ENCODE peak calls at places on chromosomes 11 and 22, in seven cellular contexts. U is fibroblast of mammary gland, J is ovary, T is astrocyte of the spinal cord, I is heart left ventricle, O is cardiac muscle cell, K is right lobe of liver. E is an unnamed sample.
A peak's percentile ranks its signal among the peaks of the same experiment; 100 is the strongest.

GRCh38 chr11:95599959-95600586 is 189.5 kb downstream of the FAM76B start:
- DNase-seq in U (no peak), J (no peak), T (no peak), I (no peak), O (no peak), K (no peak), E (no peak)

GRCh38 chr11:413120-414081 is 1.4 kb downstream of the SIGIRR start:
- DNase-seq in U (no peak), J (no peak), T (no peak), I (no peak), O (no peak), K (peak; percentile 37), E (no peak)

GRCh38 chr11:118819687-118820086 is 28.7 kb upstream of the DDX6 start:
- DNase-seq in U (no peak), J (no peak), T (no peak), I (no peak), O (no peak), K (no peak), E (no peak)

GRCh38 chr22:17954860-17955587 is 69.3 kb downstream of the MICAL3 start:
- DNase-seq in U (no peak), J (no peak), T (no peak), I (no peak), O (no peak), K (no peak), E (no peak)

GRCh38 chr11:33643167-33643817 is 57.3 kb downstream of the C11orf91 start:
- DNase-seq in U (no peak), J (no peak), T (no peak), I (no peak), O (no peak), K (no peak), E (no peak)

GRCh38 chr22:49838771-49839717 is 11.4 kb upstream of the BRD1 start:
- DNase-seq in U (no peak), J (no peak), T (peak; percentile 19), I (no peak), O (no peak), K (no peak), E (no peak)

GRCh38 chr22:20569059-20570058 is 61.9 kb downstream of the MED15 start:
- DNase-seq in U (peak; percentile 98), J (no peak), T (peak; percentile 95), I (no peak), O (peak; percentile 96), K (peak; percentile 55), E (peak; percentile 84)

GRCh38 chr11:76071090-76071489 is 135.2 kb downstream of the WNT11 start:
- DNase-seq in U (no peak), J (no peak), T (no peak), I (no peak), O (no peak), K (no peak), E (no peak)

GRCh38 chr11:130214861-130215530 is 55.4 kb downstream of the ST14 start:
- DNase-seq in U (no peak), J (no peak), T (no peak), I (peak; percentile 6), O (no peak), K (no peak), E (no peak)

GRCh38 chr11:72494109-72494429 is 59.7 kb upstream of the CLPB start:
- DNase-seq in U (no peak), J (no peak), T (no peak), I (no peak), O (no peak), K (no peak), E (no peak)

GRCh38 chr22:17773606-17774205 is 563 bp downstream of the BID start:
- DNase-seq in U (peak; percentile 20), J (no peak), T (peak; percentile 30), I (peak; percentile 45), O (peak; percentile 29), K (peak; percentile 80), E (peak; percentile 41)

GRCh38 chr11:86069408-86070086 is 663 bp upstream of the PICALM start:
- DNase-seq in U (peak; percentile 91), J (no peak), T (peak; percentile 95), I (peak; percentile 71), O (peak; percentile 94), K (no peak), E (peak; percentile 46)

GRCh38 chr11:69491071-69492031 is 9.9 kb downstream of the LINC01488 start:
- DNase-seq in U (no peak), J (no peak), T (no peak), I (no peak), O (no peak), K (peak; percentile 27), E (no peak)

GRCh38 chr11:69496631-69497220 is 15.3 kb downstream of the LINC01488 start:
- DNase-seq in U (no peak), J (no peak), T (no peak), I (no peak), O (no peak), K (peak; percentile 20), E (no peak)

GRCh38 chr22:39567135-39567946 is 3.2 kb upstream of the CACNA1I start:
- DNase-seq in U (no peak), J (no peak), T (no peak), I (no peak), O (no peak), K (no peak), E (no peak)

GRCh38 chr11:114399903-114400221 is 449 bp downstream of the C11orf71 start:
- DNase-seq in U (no peak), J (no peak), T (no peak), I (no peak), O (peak; percentile 74), K (no peak), E (no peak)

GRCh38 chr11:864118-864827 is 21.6 kb downstream of the TSPAN4 start:
- DNase-seq in U (no peak), J (no peak), T (no peak), I (no peak), O (no peak), K (no peak), E (no peak)

GRCh38 chr11:111819161-111820058 is 52.0 kb downstream of the ALG9 start:
- DNase-seq in U (peak; percentile 97), J (no peak), T (peak; percentile 72), I (peak; percentile 40), O (peak; percentile 16), K (no peak), E (peak; percentile 45)

DNA sequence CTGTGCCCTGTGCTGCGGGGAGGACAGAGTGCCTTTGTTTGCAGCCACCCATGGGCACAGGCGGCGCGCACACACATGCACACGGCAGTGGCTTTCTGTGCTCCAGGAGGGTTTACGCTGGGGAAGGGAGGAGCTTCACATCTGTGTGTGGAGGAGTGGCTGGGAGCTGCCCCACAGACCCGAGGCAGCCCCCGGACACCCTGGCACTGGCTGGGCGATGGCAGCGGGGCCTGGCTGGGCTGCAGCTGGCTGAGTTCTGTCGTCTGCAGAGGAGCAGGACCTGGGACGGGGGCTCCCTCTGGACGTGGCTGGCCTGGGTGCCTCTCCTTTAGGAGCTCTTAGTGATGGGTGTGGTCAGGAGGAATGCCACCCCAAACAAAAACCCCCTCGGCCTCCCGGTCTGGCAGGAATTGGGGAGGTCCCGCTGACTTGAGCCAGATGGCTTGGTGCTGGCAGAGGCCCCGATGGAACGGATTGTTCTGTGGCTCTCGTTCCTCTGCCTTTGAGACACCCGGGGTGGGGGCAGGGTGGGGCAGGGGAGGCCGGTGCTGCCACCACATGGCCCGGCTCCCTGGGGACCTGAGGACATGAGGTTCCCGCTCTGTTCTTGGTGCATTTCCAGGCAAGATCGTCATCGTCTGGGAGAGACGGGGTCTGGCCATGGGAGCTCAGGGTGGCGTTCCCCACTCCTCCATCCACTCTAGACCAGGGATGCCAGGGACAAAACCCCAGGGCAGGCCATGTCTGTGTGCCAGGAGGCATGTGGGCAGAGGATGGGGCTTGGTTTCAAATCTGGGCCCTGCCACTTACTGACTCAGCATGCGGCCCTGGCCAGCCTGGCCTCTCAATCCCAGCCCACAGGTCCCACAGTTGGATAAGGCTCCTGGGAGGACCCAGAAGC is 1290.7 kb downstream of the BRD1 start:
- DNase-seq in U (no peak), J (no peak), T (no peak), I (no peak), O (no peak), K (no peak), E (no peak)
- H3K4me3 ChIP-seq in U (no peak overlapping the region), J (no peak overlapping the region), T (no peak overlapping the region), I (no peak overlapping the region), O (no peak overlapping the region), K (no peak overlapping the region), E (no peak overlapping the region)

GRCh38 chr22:31754813-31755212 is 994 bp downstream of the DEPDC5 start:
- DNase-seq in U (peak; percentile 28), J (no peak), T (peak; percentile 4), I (no peak), O (no peak), K (no peak), E (no peak)
- H3K4me3 ChIP-seq in U (peak overlapping the region; percentile 73), J (peak overlapping the region; percentile 82), T (no peak overlapping the region), I (peak overlapping the region; percentile 94), O (no peak overlapping the region), K (peak overlapping the region; percentile 72), E (peak overlapping the region; percentile 86)

GRCh38 chr11:77470504-77470903 is 3.4 kb downstream of the PAK1 start:
- DNase-seq in U (no peak), J (no peak), T (no peak), I (no peak), O (no peak), K (no peak), E (no peak)
- H3K4me3 ChIP-seq in U (no peak overlapping the region), J (no peak overlapping the region), T (no peak overlapping the region), I (no peak overlapping the region), O (no peak overlapping the region), K (no peak overlapping the region), E (no peak overlapping the region)

GRCh38 chr22:41976070-41976901 is 7.0 kb downstream of the SEPTIN3 start:
- DNase-seq in U (no peak), J (no peak), T (no peak), I (peak; percentile 27), O (no peak), K (no peak), E (peak; percentile 31)

GRCh38 chr22:41976961-41977566 is 7.8 kb downstream of the SEPTIN3 start:
- DNase-seq in U (no peak), J (no peak), T (no peak), I (no peak), O (no peak), K (no peak), E (no peak)

GRCh38 chr22:41974691-41975290 is 5.5 kb downstream of the SEPTIN3 start:
- DNase-seq in U (no peak), J (no peak), T (no peak), I (no peak), O (no peak), K (no peak), E (no peak)

GRCh38 chr22:41978732-41979131 is 9.5 kb downstream of the SEPTIN3 start:
- DNase-seq in U (no peak), J (no peak), T (no peak), I (no peak), O (no peak), K (no peak), E (no peak)

DNA sequence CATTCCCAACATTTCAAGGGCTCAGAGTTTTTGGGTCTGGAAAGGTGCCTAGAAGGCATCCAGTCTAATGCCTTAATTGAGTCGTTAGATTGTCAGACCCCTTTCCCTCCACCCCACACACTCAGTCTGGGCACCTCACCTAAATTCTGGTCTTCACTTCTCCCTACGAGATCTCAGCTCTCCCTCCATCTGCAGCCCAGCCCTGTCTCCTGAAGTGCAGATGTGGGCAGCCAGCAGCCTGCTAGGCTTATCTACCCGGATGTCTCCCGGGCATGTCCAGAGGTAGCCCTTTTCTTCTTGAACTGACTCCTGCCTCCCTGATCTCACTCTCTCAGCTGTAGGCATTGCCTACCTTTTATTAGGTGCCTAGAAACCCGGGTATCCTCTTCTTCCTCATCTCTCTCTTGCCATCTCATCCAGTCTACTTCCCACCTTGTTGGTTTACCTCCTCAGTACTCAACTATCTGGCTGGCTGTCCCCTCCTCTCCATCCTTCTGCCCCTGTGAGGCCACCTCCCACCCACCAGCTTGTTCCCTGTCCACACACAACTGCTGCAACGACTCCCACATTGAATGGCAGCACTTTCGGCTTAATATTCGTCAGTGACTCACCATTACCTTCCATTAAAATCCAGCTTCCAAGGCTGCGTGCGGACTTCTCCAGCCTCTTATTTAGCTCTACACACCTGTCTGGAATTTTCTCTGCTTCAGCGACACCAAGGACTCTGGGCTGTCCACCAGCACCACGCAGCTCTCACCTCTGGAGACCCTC is 6.2 kb downstream of the SEPTIN3 start:
- DNase-seq in U (no peak), J (no peak), T (no peak), I (no peak), O (no peak), K (no peak), E (no peak)
- H3K4me3 ChIP-seq in U (no peak overlapping the region), J (no peak overlapping the region), T (no peak overlapping the region), I (no peak overlapping the region), O (no peak overlapping the region), K (no peak overlapping the region), E (no peak overlapping the region)